ENCODE peak calls at places on chromosome 21, in five cellular contexts. N, S, X, V and E are unnamed samples.

GRCh38 chr21:45264146-45264918 is 23.4 kb downstream of the POFUT2 start:
- DNase-seq in X (no peak), S (no peak), N (peak; percentile 3), V (no peak), E (no peak)

GRCh38 chr21:43734131-43734634 is 15.3 kb downstream of the PDXK start:
- DNase-seq in S (no peak), V (no peak), N (no peak), X (peak; percentile 63), E (peak; percentile 49)

GRCh38 chr21:17818158-17819113 is 720 bp downstream of the C21orf91 start:
- DNase-seq in N (peak; percentile 25), S (peak; percentile 32), V (no peak), X (peak; percentile 68), E (peak; percentile 23)

GRCh38 chr21:34969431-34970036 is 79.6 kb downstream of the RUNX1 start:
- DNase-seq in X (no peak), V (peak; percentile 16), S (no peak), N (no peak), E (no peak)

GRCh38 chr21:45324430-45325205 is 36.9 kb upstream of the POFUT2 start:
- DNase-seq in S (no peak), V (no peak), N (no peak), X (peak; percentile 22), E (no peak)

GRCh38 chr21:28867401-28867800 is 125.3 kb downstream of the LTN1 start:
- DNase-seq in X (peak; percentile 9), S (no peak), V (no peak), N (no peak), E (peak; percentile 39)

GRCh38 chr21:41483973-41484372 is 24.0 kb downstream of the TMPRSS2 start:
- DNase-seq in V (no peak), X (no peak), S (no peak), N (no peak), E (no peak)

GRCh38 chr21:46557469-46557868 is 47.4 kb downstream of the S100B start:
- DNase-seq in V (no peak), X (no peak), N (peak; percentile 3), S (no peak), E (no peak)

GRCh38 chr21:25582164-25582563 is 25.1 kb downstream of the MRPL39 start:
- DNase-seq in N (no peak), V (no peak), X (no peak), S (no peak), E (peak; percentile 63)

GRCh38 chr21:35882791-35883240 is 177.5 kb downstream of the SETD4 start:
- DNase-seq in S (no peak), N (no peak), V (no peak), X (peak; percentile 72), E (no peak)